ENCODE peak calls at places on chromosomes 4 and X, in five cellular contexts. One of them, this sample, is unnamed.
A peak's percentile ranks its signal among the peaks of the same experiment; 100 is the strongest.

GRCh38 chrX:153727108-153727931 is 2.7 kb downstream of the ABCD1 start:
- DNase-seq in fibroblast of the aortic adventitia: peak; percentile 48
- DNase-seq in Peyer's patch: no peak
- DNase-seq in astrocyte of the spinal cord: peak; percentile 9
- DNase-seq in right atrium auricular region: no peak
- DNase-seq in this sample: no peak

GRCh38 chrX:47797084-47797483 is 39.6 kb upstream of the ZNF81 start:
- DNase-seq in fibroblast of the aortic adventitia: no peak
- DNase-seq in Peyer's patch: no peak
- DNase-seq in astrocyte of the spinal cord: no peak
- DNase-seq in right atrium auricular region: no peak
- DNase-seq in this sample: no peak

GRCh38 chr4:130233377-130234047 is 1137.6 kb downstream of the C4orf33 start:
- DNase-seq in fibroblast of the aortic adventitia: peak; percentile 12
- DNase-seq in Peyer's patch: no peak
- DNase-seq in astrocyte of the spinal cord: peak; percentile 19
- DNase-seq in right atrium auricular region: no peak
- DNase-seq in this sample: no peak

GRCh38 chr4:1577818-1578217 is 106.3 kb downstream of the FAM53A start:
- DNase-seq in fibroblast of the aortic adventitia: no peak
- DNase-seq in Peyer's patch: no peak
- DNase-seq in astrocyte of the spinal cord: no peak
- DNase-seq in right atrium auricular region: no peak
- DNase-seq in this sample: no peak

GRCh38 chr4:56307423-56307822 is 79.9 kb downstream of the AASDH start:
- DNase-seq in fibroblast of the aortic adventitia: no peak
- DNase-seq in Peyer's patch: no peak
- DNase-seq in astrocyte of the spinal cord: no peak
- DNase-seq in right atrium auricular region: no peak
- DNase-seq in this sample: no peak

GRCh38 chr4:183416878-183417277 is 27.6 kb upstream of the CDKN2AIP start:
- DNase-seq in fibroblast of the aortic adventitia: no peak
- DNase-seq in Peyer's patch: no peak
- DNase-seq in astrocyte of the spinal cord: no peak
- DNase-seq in right atrium auricular region: no peak
- DNase-seq in this sample: no peak

GRCh38 chr4:163048447-163048846 is 118.2 kb downstream of the NAF1 start:
- DNase-seq in fibroblast of the aortic adventitia: peak; percentile 4
- DNase-seq in Peyer's patch: peak; percentile 46
- DNase-seq in astrocyte of the spinal cord: peak; percentile 10
- DNase-seq in right atrium auricular region: no peak
- DNase-seq in this sample: peak; percentile 4

GRCh38 chrX:118847676-118848075 is 24.1 kb downstream of the ZCCHC12 start:
- DNase-seq in fibroblast of the aortic adventitia: peak; percentile 66
- DNase-seq in Peyer's patch: no peak
- DNase-seq in astrocyte of the spinal cord: peak; percentile 52
- DNase-seq in right atrium auricular region: no peak
- DNase-seq in this sample: peak; percentile 23

DNA sequence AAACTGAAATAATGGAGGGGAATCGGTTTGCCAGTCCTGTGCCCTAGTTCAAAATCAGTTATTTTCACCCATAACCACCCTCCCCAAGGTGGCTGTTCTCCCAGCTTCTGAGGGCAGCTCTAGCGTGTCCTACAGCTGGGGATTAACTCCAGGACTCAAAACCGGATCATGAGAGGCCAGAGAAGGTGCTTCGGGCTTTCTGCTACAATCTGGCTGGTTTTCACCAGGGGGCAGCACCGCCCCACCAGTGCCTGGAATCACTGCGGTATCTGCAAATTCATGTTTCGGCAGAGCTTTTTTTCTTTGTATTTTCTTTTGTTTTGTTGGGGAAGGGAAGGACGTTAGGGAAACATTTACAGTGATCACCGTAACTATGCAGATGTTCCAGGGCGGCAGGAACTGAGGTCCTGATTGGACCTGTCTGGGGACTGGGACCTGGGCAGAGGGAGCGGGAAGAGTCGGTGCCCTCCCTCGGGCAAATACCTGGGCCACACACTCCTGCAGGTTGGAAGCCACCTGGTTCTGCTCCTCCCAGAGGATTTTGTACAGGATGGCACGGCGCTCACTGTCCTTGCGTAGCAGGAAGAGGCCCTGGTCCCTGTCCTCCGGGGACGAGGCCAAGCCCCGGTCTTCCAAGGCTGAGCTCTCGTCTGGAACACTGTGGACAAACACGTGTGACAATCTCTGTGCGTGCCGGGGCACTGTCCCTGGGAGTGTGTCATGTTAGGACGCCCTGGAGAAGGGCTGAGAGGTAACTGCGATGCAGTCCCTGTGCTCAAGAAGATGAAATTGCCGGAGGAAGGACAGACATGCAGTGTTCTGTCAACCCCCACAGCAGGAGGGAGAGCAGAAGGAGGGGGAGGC is 28.7 kb downstream of the PDHA1 start:
- DNase-seq in fibroblast of the aortic adventitia: peak; percentile 65
- DNase-seq in Peyer's patch: peak; percentile 81
- DNase-seq in astrocyte of the spinal cord: peak; percentile 58
- DNase-seq in right atrium auricular region: peak; percentile 64
- DNase-seq in this sample: peak; percentile 26
- H3K4me3 ChIP-seq in fibroblast of the aortic adventitia: peak overlapping the region; percentile 43
- H3K4me3 ChIP-seq in Peyer's patch: peak overlapping the region; percentile 43
- H3K4me3 ChIP-seq in astrocyte of the spinal cord: peak overlapping the region; percentile 37
- H3K4me3 ChIP-seq in right atrium auricular region: peak overlapping the region; percentile 26
- H3K4me3 ChIP-seq in this sample: peak overlapping the region; percentile 37

GRCh38 chrX:155645180-155645579 is 32.4 kb upstream of the TMLHE start:
- DNase-seq in fibroblast of the aortic adventitia: no peak
- DNase-seq in Peyer's patch: no peak
- DNase-seq in astrocyte of the spinal cord: no peak
- DNase-seq in right atrium auricular region: no peak
- DNase-seq in this sample: no peak

GRCh38 chrX:155637714-155638113 is 25.0 kb upstream of the TMLHE start:
- DNase-seq in fibroblast of the aortic adventitia: no peak
- DNase-seq in Peyer's patch: no peak
- DNase-seq in astrocyte of the spinal cord: no peak
- DNase-seq in right atrium auricular region: no peak
- DNase-seq in this sample: no peak

DNA sequence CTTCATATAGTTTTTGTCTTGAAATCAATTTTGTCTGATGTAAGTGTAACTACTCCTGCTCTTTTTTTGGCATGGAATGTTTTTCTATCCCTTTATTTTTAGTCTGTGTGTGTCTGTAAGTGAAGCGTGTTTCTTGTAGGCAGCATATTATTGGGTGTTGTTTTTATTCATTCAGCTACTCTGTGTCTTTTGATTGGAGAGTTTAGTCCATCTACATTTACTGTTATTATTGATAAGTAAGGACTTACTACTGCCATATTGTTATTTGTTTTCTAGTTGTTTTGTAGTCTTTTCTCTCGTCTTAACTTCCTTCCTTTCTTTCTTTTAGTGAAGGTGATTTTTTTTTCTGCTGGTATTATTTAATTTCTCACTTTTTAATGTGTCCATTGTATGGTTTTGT is 30.5 kb upstream of the TMLHE start:
- DNase-seq in fibroblast of the aortic adventitia: no peak
- DNase-seq in Peyer's patch: no peak
- DNase-seq in astrocyte of the spinal cord: no peak
- DNase-seq in right atrium auricular region: no peak
- DNase-seq in this sample: no peak
- TF ChIP-seq CTCF in fibroblast of the aortic adventitia: no peak
- TF ChIP-seq CTCF in Peyer's patch: no peak
- TF ChIP-seq CTCF in astrocyte of the spinal cord: no peak
- TF ChIP-seq CTCF in right atrium auricular region: no peak
- TF ChIP-seq CTCF in this sample: no peak

GRCh38 chr4:98658287-98659105 is at the start of gene TSPAN5:
- DNase-seq in fibroblast of the aortic adventitia: peak; percentile 63
- DNase-seq in Peyer's patch: peak; percentile 89
- DNase-seq in astrocyte of the spinal cord: peak; percentile 77
- DNase-seq in right atrium auricular region: peak; percentile 65
- DNase-seq in this sample: no peak
- H3K4me3 ChIP-seq in fibroblast of the aortic adventitia: peak within 1 kb of the TSS; percentile 89
- H3K4me3 ChIP-seq in Peyer's patch: peak within 1 kb of the TSS; percentile 90
- H3K4me3 ChIP-seq in astrocyte of the spinal cord: peak within 1 kb of the TSS; percentile 94
- H3K4me3 ChIP-seq in right atrium auricular region: peak within 1 kb of the TSS; percentile 50
- H3K4me3 ChIP-seq in this sample: peak within 1 kb of the TSS; percentile 87

GRCh38 chrX:111168314-111168713 is 72.3 kb downstream of the PAK3 start:
- DNase-seq in fibroblast of the aortic adventitia: no peak
- DNase-seq in Peyer's patch: no peak
- DNase-seq in astrocyte of the spinal cord: no peak
- DNase-seq in right atrium auricular region: no peak
- DNase-seq in this sample: peak; percentile 8
- TF ChIP-seq CTCF in fibroblast of the aortic adventitia: no peak
- TF ChIP-seq CTCF in Peyer's patch: no peak
- TF ChIP-seq CTCF in astrocyte of the spinal cord: peak; percentile 19
- TF ChIP-seq CTCF in right atrium auricular region: no peak
- TF ChIP-seq CTCF in this sample: peak; percentile 36

GRCh38 chr4:168621806-168622589 is 125.1 kb downstream of the PALLD start:
- DNase-seq in fibroblast of the aortic adventitia: peak; percentile 83
- DNase-seq in Peyer's patch: no peak
- DNase-seq in astrocyte of the spinal cord: peak; percentile 94
- DNase-seq in right atrium auricular region: no peak
- DNase-seq in this sample: peak; percentile 97

GRCh38 chr4:168615294-168615693 is 118.4 kb downstream of the PALLD start:
- DNase-seq in fibroblast of the aortic adventitia: peak; percentile 87
- DNase-seq in Peyer's patch: no peak
- DNase-seq in astrocyte of the spinal cord: peak; percentile 83
- DNase-seq in right atrium auricular region: no peak
- DNase-seq in this sample: peak; percentile 79

GRCh38 chr4:168622600-168622999 is 125.7 kb downstream of the PALLD start:
- DNase-seq in fibroblast of the aortic adventitia: no peak
- DNase-seq in Peyer's patch: no peak
- DNase-seq in astrocyte of the spinal cord: no peak
- DNase-seq in right atrium auricular region: no peak
- DNase-seq in this sample: no peak

GRCh38 chr4:168619266-168619631 is 122.4 kb downstream of the PALLD start:
- DNase-seq in fibroblast of the aortic adventitia: no peak
- DNase-seq in Peyer's patch: no peak
- DNase-seq in astrocyte of the spinal cord: no peak
- DNase-seq in right atrium auricular region: no peak
- DNase-seq in this sample: no peak

GRCh38 chr4:168618577-168619265 is 121.9 kb downstream of the PALLD start:
- DNase-seq in fibroblast of the aortic adventitia: peak; percentile 64
- DNase-seq in Peyer's patch: no peak
- DNase-seq in astrocyte of the spinal cord: peak; percentile 90
- DNase-seq in right atrium auricular region: no peak
- DNase-seq in this sample: peak; percentile 76
- H3K4me3 ChIP-seq in fibroblast of the aortic adventitia: no peak overlapping the region
- H3K4me3 ChIP-seq in Peyer's patch: no peak overlapping the region
- H3K4me3 ChIP-seq in astrocyte of the spinal cord: no peak overlapping the region
- H3K4me3 ChIP-seq in right atrium auricular region: no peak overlapping the region
- H3K4me3 ChIP-seq in this sample: no peak overlapping the region

GRCh38 chrX:7074908-7075204 is 72.7 kb upstream of the STS start:
- DNase-seq in fibroblast of the aortic adventitia: no peak
- DNase-seq in Peyer's patch: no peak
- DNase-seq in astrocyte of the spinal cord: no peak
- DNase-seq in right atrium auricular region: no peak
- DNase-seq in this sample: no peak

GRCh38 chrX:7073336-7073735 is 74.2 kb upstream of the STS start:
- DNase-seq in fibroblast of the aortic adventitia: no peak
- DNase-seq in Peyer's patch: no peak
- DNase-seq in astrocyte of the spinal cord: no peak
- DNase-seq in right atrium auricular region: no peak
- DNase-seq in this sample: no peak

GRCh38 chrX:7074135-7074907 is 73.2 kb upstream of the STS start:
- DNase-seq in fibroblast of the aortic adventitia: peak; percentile 12
- DNase-seq in Peyer's patch: no peak
- DNase-seq in astrocyte of the spinal cord: no peak
- DNase-seq in right atrium auricular region: no peak
- DNase-seq in this sample: no peak

GRCh38 chrX:7071390-7071789 is 76.1 kb upstream of the STS start:
- DNase-seq in fibroblast of the aortic adventitia: no peak
- DNase-seq in Peyer's patch: no peak
- DNase-seq in astrocyte of the spinal cord: no peak
- DNase-seq in right atrium auricular region: no peak
- DNase-seq in this sample: no peak

DNA sequence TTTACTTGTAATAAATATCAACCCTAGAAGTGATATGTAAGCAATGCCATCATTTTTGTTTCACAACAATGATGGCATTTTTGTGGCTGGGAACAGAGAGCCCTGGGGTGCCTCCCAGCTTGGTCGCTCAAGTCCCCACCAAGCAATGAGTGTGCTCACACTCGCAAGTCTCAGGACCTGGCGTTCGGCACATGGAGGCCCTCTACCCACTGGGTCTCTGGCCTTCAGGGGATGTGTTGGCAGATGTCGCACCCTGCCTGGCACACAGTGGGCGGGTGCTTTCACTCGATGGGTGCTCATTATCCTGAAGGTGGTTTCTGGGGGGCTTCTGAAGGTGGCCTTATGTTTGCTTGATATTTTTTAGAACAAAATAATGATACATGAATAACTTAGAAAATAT is 74.7 kb upstream of the STS start:
- DNase-seq in fibroblast of the aortic adventitia: no peak
- DNase-seq in Peyer's patch: no peak
- DNase-seq in astrocyte of the spinal cord: no peak
- DNase-seq in right atrium auricular region: no peak
- DNase-seq in this sample: no peak
- TF ChIP-seq CTCF in fibroblast of the aortic adventitia: no peak
- TF ChIP-seq CTCF in Peyer's patch: no peak
- TF ChIP-seq CTCF in astrocyte of the spinal cord: no peak
- TF ChIP-seq CTCF in right atrium auricular region: no peak
- TF ChIP-seq CTCF in this sample: no peak

GRCh38 chr4:133150643-133151300 is 1.7 kb downstream of the PCDH10 start:
- DNase-seq in fibroblast of the aortic adventitia: no peak
- DNase-seq in Peyer's patch: no peak
- DNase-seq in astrocyte of the spinal cord: peak; percentile 32
- DNase-seq in right atrium auricular region: no peak
- DNase-seq in this sample: no peak

GRCh38 chr4:133151681-133152329 is 2.7 kb downstream of the PCDH10 start:
- DNase-seq in fibroblast of the aortic adventitia: no peak
- DNase-seq in Peyer's patch: no peak
- DNase-seq in astrocyte of the spinal cord: peak; percentile 46
- DNase-seq in right atrium auricular region: no peak
- DNase-seq in this sample: no peak

GRCh38 chr4:133149932-133150642 is 993 bp downstream of the PCDH10 start:
- DNase-seq in fibroblast of the aortic adventitia: no peak
- DNase-seq in Peyer's patch: no peak
- DNase-seq in astrocyte of the spinal cord: peak; percentile 26
- DNase-seq in right atrium auricular region: no peak
- DNase-seq in this sample: no peak

GRCh38 chr4:133152330-133152791 is 3.3 kb downstream of the PCDH10 start:
- DNase-seq in fibroblast of the aortic adventitia: no peak
- DNase-seq in Peyer's patch: no peak
- DNase-seq in astrocyte of the spinal cord: peak; percentile 37
- DNase-seq in right atrium auricular region: no peak
- DNase-seq in this sample: no peak

DNA sequence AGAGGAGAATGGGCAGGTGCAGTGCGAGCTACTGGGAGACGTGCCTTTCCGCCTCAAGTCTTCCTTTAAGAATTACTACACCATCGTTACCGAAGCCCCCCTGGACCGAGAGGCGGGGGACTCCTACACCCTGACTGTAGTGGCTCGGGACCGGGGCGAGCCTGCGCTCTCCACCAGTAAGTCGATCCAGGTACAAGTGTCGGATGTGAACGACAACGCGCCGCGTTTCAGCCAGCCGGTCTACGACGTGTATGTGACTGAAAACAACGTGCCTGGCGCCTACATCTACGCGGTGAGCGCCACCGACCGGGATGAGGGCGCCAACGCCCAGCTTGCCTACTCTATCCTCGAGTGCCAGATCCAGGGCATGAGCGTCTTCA is 2.2 kb downstream of the PCDH10 start:
- DNase-seq in fibroblast of the aortic adventitia: no peak
- DNase-seq in Peyer's patch: no peak
- DNase-seq in astrocyte of the spinal cord: peak; percentile 43
- DNase-seq in right atrium auricular region: no peak
- DNase-seq in this sample: no peak
- H3K4me3 ChIP-seq in fibroblast of the aortic adventitia: peak overlapping the region; percentile 68
- H3K4me3 ChIP-seq in Peyer's patch: peak overlapping the region; percentile 22
- H3K4me3 ChIP-seq in astrocyte of the spinal cord: peak overlapping the region; percentile 65
- H3K4me3 ChIP-seq in right atrium auricular region: no peak overlapping the region
- H3K4me3 ChIP-seq in this sample: peak overlapping the region; percentile 59

This sample was measured in astrocyte of the cerebellum.